ENCODE peak calls at places on chromosomes 1 and 21, in five cellular contexts. One of them, this sample, is unnamed.

GRCh38 chr21:41879190-41879998 is at the start of gene PRDM15:
- DNase-seq in T1000: peak
- DNase-seq in GM12865: peak
- DNase-seq in cardiac fibroblast: peak
- DNase-seq in activated T-helper 1 cell treated with Interleukin-2 at 50 U/mL for 16 hours: peak
- DNase-seq in this sample: no peak

GRCh38 chr1:59443355-59443754 is 146.5 kb downstream of the FGGY start:
- DNase-seq in GM12865: no peak
- DNase-seq in activated T-helper 1 cell treated with Interleukin-2 at 50 U/mL for 16 hours: no peak
- DNase-seq in cardiac fibroblast: peak
- DNase-seq in T1000: no peak
- DNase-seq in this sample: no peak

GRCh38 chr1:77424236-77424635 is 142.4 kb downstream of the AK5 start:
- DNase-seq in activated T-helper 1 cell treated with Interleukin-2 at 50 U/mL for 16 hours: no peak
- DNase-seq in GM12865: no peak
- DNase-seq in T1000: no peak
- DNase-seq in cardiac fibroblast: peak
- DNase-seq in this sample: no peak

GRCh38 chr1:94022471-94023189 is 98.3 kb downstream of the ABCA4 start:
- DNase-seq in T1000: no peak
- DNase-seq in activated T-helper 1 cell treated with Interleukin-2 at 50 U/mL for 16 hours: no peak
- DNase-seq in GM12865: no peak
- DNase-seq in cardiac fibroblast: peak
- DNase-seq in this sample: no peak

GRCh38 chr1:65791396-65791795 is 1.3 kb upstream of the PDE4B start:
- DNase-seq in GM12865: no peak
- DNase-seq in activated T-helper 1 cell treated with Interleukin-2 at 50 U/mL for 16 hours: no peak
- DNase-seq in cardiac fibroblast: no peak
- DNase-seq in T1000: no peak
- DNase-seq in this sample: no peak

GRCh38 chr1:31672988-31673387 is 28.3 kb upstream of the PEF1 start:
- DNase-seq in T1000: no peak
- DNase-seq in cardiac fibroblast: no peak
- DNase-seq in GM12865: no peak
- DNase-seq in activated T-helper 1 cell treated with Interleukin-2 at 50 U/mL for 16 hours: no peak
- DNase-seq in this sample: no peak

GRCh38 chr1:222801067-222801466 is 13.8 kb upstream of the DISP1 start:
- DNase-seq in T1000: no peak
- DNase-seq in GM12865: no peak
- DNase-seq in cardiac fibroblast: no peak
- DNase-seq in activated T-helper 1 cell treated with Interleukin-2 at 50 U/mL for 16 hours: no peak
- DNase-seq in this sample: no peak

GRCh38 chr21:44932366-44933181 is 7.3 kb upstream of the SLX9 start:
- DNase-seq in activated T-helper 1 cell treated with Interleukin-2 at 50 U/mL for 16 hours: peak
- DNase-seq in cardiac fibroblast: no peak
- DNase-seq in T1000: no peak
- DNase-seq in GM12865: peak
- DNase-seq in this sample: no peak

GRCh38 chr1:67767103-67767502 is 66.2 kb downstream of the GNG12 start:
- DNase-seq in T1000: no peak
- DNase-seq in activated T-helper 1 cell treated with Interleukin-2 at 50 U/mL for 16 hours: no peak
- DNase-seq in cardiac fibroblast: no peak
- DNase-seq in GM12865: no peak
- DNase-seq in this sample: no peak

GRCh38 chr1:32992489-32993214 is 28.0 kb upstream of the RNF19B start:
- DNase-seq in cardiac fibroblast: peak
- DNase-seq in activated T-helper 1 cell treated with Interleukin-2 at 50 U/mL for 16 hours: no peak
- DNase-seq in GM12865: peak
- DNase-seq in T1000: peak
- DNase-seq in this sample: no peak

GRCh38 chr1:55217226-55217996 is 2.2 kb upstream of the USP24 start:
- DNase-seq in activated T-helper 1 cell treated with Interleukin-2 at 50 U/mL for 16 hours: no peak
- DNase-seq in GM12865: no peak
- DNase-seq in cardiac fibroblast: peak
- DNase-seq in T1000: no peak
- DNase-seq in this sample: no peak

GRCh38 chr21:28884481-28884880 is 108.2 kb downstream of the LTN1 start:
- DNase-seq in GM12865: peak
- DNase-seq in activated T-helper 1 cell treated with Interleukin-2 at 50 U/mL for 16 hours: no peak
- DNase-seq in cardiac fibroblast: peak
- DNase-seq in T1000: no peak
- DNase-seq in this sample: no peak

GRCh38 chr1:65141394-65141793 is 6.6 kb upstream of the AK4 start:
- DNase-seq in cardiac fibroblast: peak
- DNase-seq in GM12865: no peak
- DNase-seq in T1000: no peak
- DNase-seq in activated T-helper 1 cell treated with Interleukin-2 at 50 U/mL for 16 hours: no peak
- DNase-seq in this sample: no peak

GRCh38 chr1:235835226-235835625 is 31.5 kb downstream of the LYST start:
- DNase-seq in activated T-helper 1 cell treated with Interleukin-2 at 50 U/mL for 16 hours: no peak
- DNase-seq in cardiac fibroblast: peak
- DNase-seq in T1000: no peak
- DNase-seq in GM12865: no peak
- DNase-seq in this sample: no peak

This sample was measured in glomerular endothelial cell.